ENCODE peak calls at places on chromosomes 4 and X, in eight cellular contexts. H, P, Q, Z, A, X, F and G are unnamed samples.

GRCh38 chr4:1460967-1461868 is 55.0 kb upstream of the NKX1-1 start:
- DNase-seq in X (no peak), Z (no peak), P (no peak), H (no peak), Q (no peak), F (no peak), A (peak; percentile 58), G (no peak)

GRCh38 chr4:89681219-89681618 is 155.7 kb downstream of the SNCA start:
- DNase-seq in Q (no peak), P (peak; percentile 85), H (peak; percentile 12), F (no peak), X (no peak), A (no peak), Z (peak; percentile 94), G (no peak)

GRCh38 chr4:87975466-87975865 is at the start of gene SPP1:
- DNase-seq in X (peak; percentile 51), A (peak; percentile 85), P (peak; percentile 67), H (peak; percentile 32), Z (peak; percentile 25), F (peak; percentile 35), Q (no peak), G (peak; percentile 4)

GRCh38 chrX:139924696-139925094 is 8.2 kb downstream of the ATP11C start:
- DNase-seq in P (no peak), Q (peak; percentile 89), A (no peak), H (no peak), X (no peak), Z (no peak), F (no peak), G (no peak)

GRCh38 chr4:104811727-104812126 is 317.0 kb upstream of the CXXC4 start:
- DNase-seq in X (no peak), Q (no peak), A (no peak), H (no peak), F (no peak), Z (no peak), P (no peak), G (no peak)

GRCh38 chr4:188262464-188262863 is 123.2 kb downstream of the TRIML1 start:
- DNase-seq in Z (peak; percentile 11), Q (no peak), A (no peak), F (no peak), H (no peak), P (no peak), X (no peak), G (peak; percentile 88)

GRCh38 chrX:134670241-134670811 is 12.1 kb upstream of the PLAC1 start:
- DNase-seq in H (no peak), Z (peak; percentile 80), A (peak; percentile 78), X (peak; percentile 89), P (no peak), F (peak; percentile 84), Q (peak; percentile 29), G (peak; percentile 56)

GRCh38 chrX:78092296-78092695 is 11.8 kb upstream of the PGK1 start:
- DNase-seq in F (peak; percentile 24), Q (peak; percentile 45), A (no peak), H (no peak), Z (peak; percentile 90), X (peak; percentile 36), P (peak; percentile 31), G (peak; percentile 29)

GRCh38 chr4:112747035-112747434 is 110.1 kb downstream of the LARP7 start:
- DNase-seq in A (no peak), Z (no peak), F (no peak), Q (no peak), H (peak; percentile 59), X (no peak), P (no peak), G (no peak)

GRCh38 chr4:122731676-122732075 is 828 bp upstream of the BBS12 start:
- DNase-seq in H (no peak), X (no peak), Q (no peak), F (no peak), A (no peak), P (no peak), Z (no peak), G (no peak)

GRCh38 chr4:155999743-156000142 is 46.1 kb upstream of the CTSO start:
- DNase-seq in H (peak; percentile 44), Z (no peak), A (no peak), P (no peak), Q (no peak), X (no peak), F (no peak), G (peak; percentile 47)

GRCh38 chrX:32483534-32484136 is 727.7 kb downstream of the DMD start:
- DNase-seq in H (no peak), P (no peak), F (peak; percentile 4), X (no peak), A (no peak), Z (no peak), Q (no peak), G (peak; percentile 13)

GRCh38 chr4:7241587-7242125 is 49.3 kb downstream of the SORCS2 start:
- DNase-seq in A (peak; percentile 64), F (no peak), Z (no peak), H (no peak), P (no peak), X (no peak), Q (no peak), G (no peak)

GRCh38 chr4:108350332-108350731 is 181.6 kb upstream of the LEF1 start:
- DNase-seq in H (no peak), Z (no peak), X (no peak), P (peak; percentile 49), F (no peak), Q (no peak), A (no peak), G (no peak)

GRCh38 chr4:128670434-128670999 is 139.0 kb upstream of the JADE1 start:
- DNase-seq in F (no peak), A (no peak), Q (no peak), P (no peak), Z (no peak), X (no peak), H (no peak), G (no peak)

GRCh38 chr4:15926486-15926885 is 12.1 kb downstream of the FGFBP1 start:
- DNase-seq in P (no peak), A (no peak), Q (no peak), F (no peak), H (no peak), X (peak; percentile 48), Z (no peak), G (no peak)

GRCh38 chr4:187333151-187333550 is 609.5 kb upstream of the FAT1 start:
- DNase-seq in H (no peak), Z (no peak), A (no peak), X (no peak), P (no peak), Q (no peak), F (no peak), G (no peak)

DNA sequence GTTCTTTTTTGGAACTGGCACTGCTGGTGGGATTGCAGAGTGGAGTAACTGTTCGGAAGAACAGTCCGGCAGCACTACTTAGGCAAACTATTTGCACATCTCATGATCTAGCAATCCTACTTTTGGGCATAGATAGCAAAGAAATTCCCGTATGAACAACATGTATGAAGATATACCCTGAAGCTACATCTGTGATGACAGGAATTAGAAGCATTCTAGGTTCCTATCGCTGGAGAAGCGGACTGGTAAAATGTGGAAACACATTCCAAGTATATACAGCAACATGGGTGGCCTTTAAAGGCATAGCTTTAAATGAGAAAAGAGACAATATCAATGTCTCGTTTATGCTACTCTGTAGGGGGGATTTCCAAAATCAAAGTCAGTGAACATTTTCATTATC is 3.1 kb downstream of the DCAF16 start:
- DNase-seq in A (no peak), F (peak; percentile 44), H (no peak), Q (no peak), X (no peak), P (no peak), Z (no peak), G (peak; percentile 35)
- H3K9ac ChIP-seq in A (peak overlapping the region; percentile 0), F (peak overlapping the region; percentile 98), H (no peak overlapping the region), Q (peak overlapping the region; percentile 43), X (peak overlapping the region; percentile 36), P (peak overlapping the region; percentile 92), Z (peak overlapping the region; percentile 59), G (peak overlapping the region; percentile 95)

GRCh38 chr4:74166135-74166534 is 8.2 kb downstream of the MTHFD2L start:
- DNase-seq in Q (no peak), F (no peak), Z (no peak), A (no peak), P (no peak), H (no peak), X (no peak), G (no peak)

GRCh38 chr4:74159397-74159709 is 1.4 kb downstream of the MTHFD2L start:
- DNase-seq in X (no peak), H (no peak), Q (no peak), Z (no peak), P (no peak), A (no peak), F (no peak), G (no peak)

GRCh38 chr4:74158561-74159396 is 861 bp downstream of the MTHFD2L start:
- DNase-seq in P (no peak), Q (peak; percentile 56), Z (peak; percentile 37), X (peak; percentile 7), F (peak; percentile 62), H (no peak), A (no peak), G (peak; percentile 69)

GRCh38 chr4:74157743-74158560 is at the start of gene MTHFD2L:
- DNase-seq in A (peak; percentile 98), Q (peak; percentile 96), X (peak; percentile 89), Z (peak; percentile 92), F (peak; percentile 97), H (peak; percentile 78), P (peak; percentile 89), G (peak; percentile 98)

DNA sequence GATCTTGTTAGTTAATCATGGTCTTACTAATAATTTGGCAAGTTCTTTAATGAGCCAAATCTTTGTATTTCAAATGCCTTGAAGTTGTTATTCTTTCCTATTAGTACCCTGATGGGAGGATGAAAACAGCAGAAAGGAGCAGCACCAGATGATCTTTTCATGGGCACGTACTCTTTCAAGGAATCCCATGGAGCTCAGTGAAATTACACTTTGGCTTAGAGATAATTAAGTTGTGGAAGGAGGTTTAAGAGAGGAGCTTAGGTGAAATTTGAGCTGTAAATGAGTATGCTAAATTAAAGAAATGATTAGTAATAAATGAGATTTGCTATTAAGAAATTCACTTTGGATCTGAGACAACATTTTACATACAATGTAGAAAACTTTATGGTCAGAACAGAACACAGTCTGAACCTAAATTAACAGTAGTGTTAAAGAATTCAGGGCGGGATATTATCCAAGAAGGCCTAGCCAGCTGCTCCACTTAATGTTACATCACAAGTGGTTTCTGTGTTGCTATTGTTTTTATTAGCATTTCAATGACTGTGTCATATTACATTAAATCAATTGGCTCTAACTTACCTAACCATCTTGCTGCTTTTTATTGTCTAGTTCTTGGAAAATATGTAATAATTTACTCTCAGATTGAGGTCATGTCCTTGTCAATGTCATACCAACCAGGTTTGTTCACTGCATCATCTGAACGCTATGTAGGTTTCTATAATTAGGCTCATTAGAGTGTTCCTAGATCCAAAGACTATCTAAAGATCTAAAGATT is 3.9 kb downstream of the MTHFD2L start:
- DNase-seq in Z (no peak), P (no peak), A (no peak), H (no peak), X (peak; percentile 42), F (peak; percentile 5), Q (no peak), G (peak; percentile 24)
- H3K4me3 ChIP-seq in Z (no peak overlapping the region), P (no peak overlapping the region), A (no peak overlapping the region), H (no peak overlapping the region), X (no peak overlapping the region), F (no peak overlapping the region), Q (no peak overlapping the region), G (no peak overlapping the region)

GRCh38 chrX:7216981-7217587 is 69.1 kb upstream of the PUDP start:
- DNase-seq in F (no peak), P (no peak), Q (no peak), H (no peak), X (no peak), Z (no peak), A (no peak), G (no peak)
- H3K4me1 ChIP-seq in F (peaks cover 5% of the 10 kb centered on the region), P (no peaks in the 10 kb centered on the region), Q (no peaks in the 10 kb centered on the region), H (no peaks in the 10 kb centered on the region), X (no peaks in the 10 kb centered on the region), Z (no peaks in the 10 kb centered on the region), A (no peaks in the 10 kb centered on the region), G (peaks cover 6% of the 10 kb centered on the region)

GRCh38 chr4:147616849-147617172 is 386 bp upstream of the TMEM184C start:
- DNase-seq in Z (no peak), Q (no peak), F (no peak), A (no peak), X (no peak), P (no peak), H (no peak), G (no peak)
- H3K9ac ChIP-seq in Z (no peak overlapping the region), Q (no peak overlapping the region), F (no peak overlapping the region), A (peak overlapping the region; percentile 76), X (peak overlapping the region; percentile 92), P (peak overlapping the region; percentile 83), H (no peak overlapping the region), G (peak overlapping the region; percentile 89)